ENCODE peak calls at places on chromosomes 16 and 17, in seven cellular contexts. One of them, this sample, is unnamed.
A peak's percentile ranks its signal among the peaks of the same experiment; 100 is the strongest.

GRCh38 chr17:72778161-72779151 is 314.0 kb downstream of the SLC39A11 start:
- DNase-seq in iris pigment epithelial cell: no peak
- DNase-seq in activated gamma-delta T cell treated with anti-CD3 and anti-CD28 coated beads, Interleukin-2, amount 50 U/mL, for 16 hours: no peak
- DNase-seq in NB4: no peak
- DNase-seq in PC-9: no peak
- DNase-seq in retina: peak; percentile 82
- DNase-seq in kidney tubule cell: no peak
- DNase-seq in this sample: no peak

GRCh38 chr17:6633263-6633662 is 7.2 kb downstream of the KIAA0753 start:
- DNase-seq in iris pigment epithelial cell: no peak
- DNase-seq in activated gamma-delta T cell treated with anti-CD3 and anti-CD28 coated beads, Interleukin-2, amount 50 U/mL, for 16 hours: no peak
- DNase-seq in NB4: no peak
- DNase-seq in PC-9: no peak
- DNase-seq in retina: no peak
- DNase-seq in kidney tubule cell: no peak
- DNase-seq in this sample: no peak

GRCh38 chr17:41579484-41580243 is 7.0 kb downstream of the KRT14 start:
- DNase-seq in iris pigment epithelial cell: peak; percentile 61
- DNase-seq in activated gamma-delta T cell treated with anti-CD3 and anti-CD28 coated beads, Interleukin-2, amount 50 U/mL, for 16 hours: peak; percentile 11
- DNase-seq in NB4: peak; percentile 65
- DNase-seq in PC-9: peak; percentile 90
- DNase-seq in retina: peak; percentile 87
- DNase-seq in kidney tubule cell: peak; percentile 88
- DNase-seq in this sample: peak; percentile 90

GRCh38 chr16:57950382-57950781 is 20.5 kb downstream of the CNGB1 start:
- DNase-seq in iris pigment epithelial cell: no peak
- DNase-seq in activated gamma-delta T cell treated with anti-CD3 and anti-CD28 coated beads, Interleukin-2, amount 50 U/mL, for 16 hours: no peak
- DNase-seq in NB4: no peak
- DNase-seq in PC-9: no peak
- DNase-seq in retina: no peak
- DNase-seq in kidney tubule cell: no peak
- DNase-seq in this sample: no peak

GRCh38 chr17:60141111-60142018 is 8.4 kb upstream of the CA4 start:
- DNase-seq in iris pigment epithelial cell: peak; percentile 26
- DNase-seq in activated gamma-delta T cell treated with anti-CD3 and anti-CD28 coated beads, Interleukin-2, amount 50 U/mL, for 16 hours: no peak
- DNase-seq in NB4: peak; percentile 37
- DNase-seq in PC-9: peak; percentile 44
- DNase-seq in retina: peak; percentile 63
- DNase-seq in kidney tubule cell: peak; percentile 30
- DNase-seq in this sample: peak; percentile 62

GRCh38 chr16:66207139-66207863 is 159.2 kb upstream of the CDH5 start:
- DNase-seq in iris pigment epithelial cell: no peak
- DNase-seq in activated gamma-delta T cell treated with anti-CD3 and anti-CD28 coated beads, Interleukin-2, amount 50 U/mL, for 16 hours: no peak
- DNase-seq in NB4: peak; percentile 95
- DNase-seq in PC-9: no peak
- DNase-seq in retina: peak; percentile 34
- DNase-seq in kidney tubule cell: no peak
- DNase-seq in this sample: no peak

GRCh38 chr17:9905078-9905415 is at the start of gene RCVRN:
- DNase-seq in iris pigment epithelial cell: no peak
- DNase-seq in activated gamma-delta T cell treated with anti-CD3 and anti-CD28 coated beads, Interleukin-2, amount 50 U/mL, for 16 hours: no peak
- DNase-seq in NB4: no peak
- DNase-seq in PC-9: no peak
- DNase-seq in retina: no peak
- DNase-seq in kidney tubule cell: no peak
- DNase-seq in this sample: no peak

GRCh38 chr17:49401971-49402491 is 12.7 kb downstream of the PHB1 start:
- DNase-seq in iris pigment epithelial cell: no peak
- DNase-seq in activated gamma-delta T cell treated with anti-CD3 and anti-CD28 coated beads, Interleukin-2, amount 50 U/mL, for 16 hours: no peak
- DNase-seq in NB4: no peak
- DNase-seq in PC-9: no peak
- DNase-seq in retina: no peak
- DNase-seq in kidney tubule cell: no peak
- DNase-seq in this sample: no peak

GRCh38 chr17:57862990-57863667 is 13.3 kb upstream of the MRPS23 start:
- DNase-seq in iris pigment epithelial cell: no peak
- DNase-seq in activated gamma-delta T cell treated with anti-CD3 and anti-CD28 coated beads, Interleukin-2, amount 50 U/mL, for 16 hours: no peak
- DNase-seq in NB4: no peak
- DNase-seq in PC-9: no peak
- DNase-seq in retina: no peak
- DNase-seq in kidney tubule cell: no peak
- DNase-seq in this sample: peak; percentile 16

GRCh38 chr17:63279498-63280230 is 166.4 kb downstream of the CYB561 start:
- DNase-seq in iris pigment epithelial cell: peak; percentile 80
- DNase-seq in activated gamma-delta T cell treated with anti-CD3 and anti-CD28 coated beads, Interleukin-2, amount 50 U/mL, for 16 hours: no peak
- DNase-seq in NB4: no peak
- DNase-seq in PC-9: no peak
- DNase-seq in retina: no peak
- DNase-seq in kidney tubule cell: peak; percentile 35
- DNase-seq in this sample: no peak